ENCODE peak calls at places on chromosome X, in four cellular contexts. I is K562, H is SK-N-SH, G is WTC11. C is an unnamed sample.

GRCh38 chrX:44431206-44431605 is 87.7 kb upstream of the EFHC2 start:
- DNase-seq in I (no peak), H (no peak), G (no peak), C (peak)

GRCh38 chrX:56788229-56788628 is 59.2 kb downstream of the NBDY start:
- DNase-seq in I (no peak), H (no peak), G (no peak), C (no peak)

GRCh38 chrX:130082244-130083106 is 27.8 kb downstream of the ELF4 start:
- DNase-seq in I (peak), H (no peak), G (no peak), C (no peak)

GRCh38 chrX:108312938-108313337 is 125.3 kb downstream of the COL4A6 start:
- DNase-seq in I (no peak), H (no peak), G (peak), C (no peak)

GRCh38 chrX:53441531-53442321 is 7.6 kb upstream of the HSD17B10 start:
- DNase-seq in I (no peak), H (peak), G (peak), C (peak)

GRCh38 chrX:136452614-136453013 is 35.1 kb upstream of the BRS3 start:
- DNase-seq in I (no peak), H (no peak), G (no peak), C (no peak)

GRCh38 chrX:13463608-13464007 is 105.8 kb upstream of the EGFL6 start:
- DNase-seq in I (no peak), H (no peak), G (no peak), C (no peak)

GRCh38 chrX:10636337-10636736 is 16.0 kb upstream of the MID1 start:
- DNase-seq in I (peak), H (peak), G (peak), C (no peak)

GRCh38 chrX:14801136-14801535 is 71.7 kb downstream of the FANCB start:
- DNase-seq in I (no peak), H (no peak), G (no peak), C (no peak)

GRCh38 chrX:37371578-37371981 is 22.4 kb downstream of the PRRG1 start:
- DNase-seq in I (no peak), H (no peak), G (no peak), C (no peak)

GRCh38 chrX:11792461-11793421 is 34.7 kb downstream of the MSL3 start:
- DNase-seq in I (no peak), H (no peak), G (no peak), C (no peak)

GRCh38 chrX:53317365-53318069 is 36.1 kb upstream of the IQSEC2 start:
- DNase-seq in I (peak), H (peak), G (peak), C (peak)

GRCh38 chrX:44012484-44013096 is 39.4 kb upstream of the NDP start:
- DNase-seq in I (no peak), H (no peak), G (no peak), C (no peak)

GRCh38 chrX:101220881-101221280 is 1.3 kb downstream of the DRP2 start:
- DNase-seq in I (no peak), H (no peak), G (no peak), C (no peak)

GRCh38 chrX:135697614-135698013 is 15.8 kb upstream of the CT45A1 start:
- DNase-seq in I (peak), H (no peak), G (no peak), C (no peak)

GRCh38 chrX:47523297-47523696 is 37.7 kb upstream of the ARAF start:
- DNase-seq in I (peak), H (peak), G (peak), C (peak)

GRCh38 chrX:49840679-49841078 is 11.6 kb downstream of the PAGE4 start:
- DNase-seq in I (peak), H (peak), G (peak), C (peak)

GRCh38 chrX:125778256-125778655 is 387.8 kb downstream of the DCAF12L2 start:
- DNase-seq in I (no peak), H (no peak), G (no peak), C (no peak)

GRCh38 chrX:100424012-100424411 is 13.9 kb upstream of the PCDH19 start:
- DNase-seq in I (peak), H (no peak), G (peak), C (no peak)

GRCh38 chrX:14050704-14051103 is 21.0 kb upstream of the GEMIN8 start:
- DNase-seq in I (no peak), H (no peak), G (no peak), C (no peak)

GRCh38 chrX:154890990-154891639 is 5.0 kb downstream of the F8A1 start:
- DNase-seq in I (no peak), H (no peak), G (no peak), C (no peak)

GRCh38 chrX:21225643-21226042 is 148.6 kb upstream of the CNKSR2 start:
- DNase-seq in I (no peak), H (no peak), G (no peak), C (no peak)

GRCh38 chrX:14095702-14096101 is 66.0 kb upstream of the GEMIN8 start:
- DNase-seq in I (peak), H (peak), G (peak), C (peak)

GRCh38 chrX:123324628-123325027 is 140.6 kb downstream of the GRIA3 start:
- DNase-seq in I (no peak), H (no peak), G (no peak), C (no peak)

GRCh38 chrX:19772306-19772705 is 115.1 kb downstream of the SH3KBP1 start:
- DNase-seq in I (no peak), H (no peak), G (no peak), C (no peak)

GRCh38 chrX:78130396-78130795 is 9.1 kb downstream of the TAF9B start:
- DNase-seq in I (no peak), H (no peak), G (no peak), C (no peak)

GRCh38 chrX:74579597-74580209 is 34.7 kb downstream of the RLIM start:
- DNase-seq in I (no peak), H (no peak), G (no peak), C (no peak)

GRCh38 chrX:155259752-155260151 is 4.5 kb downstream of the RAB39B start:
- DNase-seq in I (no peak), H (no peak), G (no peak), C (no peak)

GRCh38 chrX:40531056-40531826 is 49.5 kb upstream of the ATP6AP2 start:
- DNase-seq in I (no peak), H (no peak), G (no peak), C (no peak)

GRCh38 chrX:129653985-129654651 is 638 bp downstream of the APLN start:
- DNase-seq in I (no peak), H (peak), G (peak), C (no peak)

GRCh38 chrX:68646421-68646820 is 1.0 kb upstream of the STARD8 start:
- DNase-seq in I (no peak), H (no peak), G (no peak), C (no peak)

GRCh38 chrX:14777484-14777883 is 95.4 kb downstream of the FANCB start:
- DNase-seq in I (no peak), H (no peak), G (no peak), C (no peak)

GRCh38 chrX:17747692-17748091 is 10.4 kb downstream of the SCML1 start:
- DNase-seq in I (no peak), H (no peak), G (no peak), C (no peak)

GRCh38 chrX:17748684-17749083 is 11.4 kb downstream of the SCML1 start:
- DNase-seq in I (no peak), H (no peak), G (no peak), C (no peak)

GRCh38 chrX:17741123-17741511 is 3.8 kb downstream of the SCML1 start:
- DNase-seq in I (no peak), H (no peak), G (no peak), C (peak)

GRCh38 chrX:17743913-17744312 is 6.6 kb downstream of the SCML1 start:
- DNase-seq in I (no peak), H (no peak), G (no peak), C (no peak)

DNA sequence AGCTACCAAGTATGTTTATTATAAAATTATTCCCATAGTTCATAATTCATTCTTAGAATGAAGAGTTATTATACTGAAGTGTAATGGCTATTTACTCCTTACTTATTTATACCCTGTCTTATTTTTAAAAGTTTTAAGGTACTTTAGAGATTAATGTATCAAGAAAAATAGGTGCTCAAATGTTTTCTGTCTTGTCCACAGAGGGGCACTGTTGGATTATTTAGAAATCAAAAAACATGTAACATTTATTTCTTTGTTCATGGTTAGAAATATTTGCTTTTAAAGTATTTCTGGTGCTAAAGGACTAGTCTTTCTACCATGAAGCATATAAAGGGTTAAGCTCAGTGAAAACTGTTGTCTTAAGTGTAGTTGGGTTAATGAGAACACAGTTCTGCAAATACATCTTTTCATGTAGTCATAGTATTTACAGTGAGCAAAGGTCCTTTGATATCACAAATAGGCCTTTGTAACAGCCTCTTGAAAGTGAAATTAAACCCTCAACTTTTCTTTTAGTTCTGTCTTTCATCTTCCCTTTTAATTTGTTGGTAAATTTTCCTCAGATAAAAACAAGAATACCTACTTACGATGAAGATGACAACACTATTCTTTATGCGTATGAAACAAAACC is 7.7 kb downstream of the SCML1 start:
- DNase-seq in I (no peak), H (no peak), G (no peak), C (peak)
- TF ChIP-seq FOXJ3 in I (no peak), H (no peak), G (no peak), C (no peak)

DNA sequence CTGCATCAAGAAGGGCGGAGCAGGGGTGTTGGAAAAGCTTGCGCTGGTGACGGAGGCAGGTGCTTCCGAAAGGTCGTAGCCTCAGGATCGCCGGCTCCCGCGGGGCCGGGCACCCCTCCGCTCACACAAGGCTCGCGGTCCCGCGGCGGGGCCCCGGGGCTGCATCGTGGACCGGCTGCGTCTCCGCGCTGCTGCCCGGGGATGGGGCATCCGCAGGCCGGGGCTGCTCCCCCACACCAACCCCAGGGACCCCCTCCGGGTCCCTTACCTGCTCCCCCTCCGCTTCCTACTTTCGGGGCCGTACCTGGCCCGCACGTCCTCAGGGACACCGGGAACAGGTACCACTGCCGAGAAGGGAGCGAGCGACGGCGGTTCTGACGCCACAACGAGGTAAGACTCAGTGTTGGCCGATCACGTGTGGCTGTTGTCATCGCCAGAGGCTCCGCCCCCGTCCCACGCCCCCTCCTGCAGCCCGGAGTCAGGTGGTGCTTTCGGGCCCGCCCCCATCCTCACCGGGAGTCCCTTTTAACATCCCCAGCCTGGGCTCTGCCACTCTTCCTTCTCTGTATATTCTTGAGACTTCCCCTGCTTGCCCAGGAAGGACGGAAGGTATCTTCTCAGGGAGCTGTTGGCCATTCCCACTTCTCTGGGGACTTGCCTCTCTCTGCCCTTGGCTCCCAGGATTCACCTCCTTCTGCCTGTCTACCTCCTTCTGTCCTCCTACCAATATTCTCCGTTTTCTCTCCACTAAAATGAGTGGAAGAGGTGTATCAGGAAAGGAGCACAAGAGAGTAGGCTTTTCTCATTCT is at the start of gene BEX2:
- DNase-seq in I (peak), H (peak), G (peak), C (no peak)
- TF ChIP-seq FOXJ3 in I (no peak), H (no peak), G (no peak), C (no peak)

DNA sequence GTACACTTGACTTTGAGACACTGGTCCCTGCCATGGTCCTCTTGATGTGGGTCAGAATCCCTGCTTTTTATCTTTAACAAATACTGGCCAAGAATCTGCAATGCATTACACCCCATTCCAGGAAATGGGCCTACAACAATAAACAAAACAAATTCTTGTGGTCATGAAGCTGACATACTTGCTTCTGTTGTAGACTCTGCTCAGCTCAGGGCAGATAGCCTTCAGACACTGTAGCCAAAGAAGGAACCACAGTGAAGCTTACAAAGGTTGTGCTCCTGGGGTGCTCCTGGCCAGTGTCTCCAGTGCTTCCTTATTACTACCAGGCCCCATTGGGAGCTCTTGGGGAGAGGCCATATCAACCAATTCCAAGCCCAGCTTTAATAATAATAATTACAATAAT is 21.8 kb downstream of the KIAA1210 start:
- DNase-seq in I (no peak), H (no peak), G (no peak), C (no peak)
- TF ChIP-seq FOXJ3 in I (no peak), H (no peak), G (no peak), C (no peak)

GRCh38 chrX:153669174-153669890 is 4.3 kb downstream of the PNCK start:
- DNase-seq in I (peak), H (peak), G (no peak), C (no peak)
- TF ChIP-seq FOXJ3 in I (no peak), H (no peak), G (no peak), C (no peak)

GRCh38 chrX:1453951-1454785 is 1.5 kb upstream of the ASMTL start:
- DNase-seq in I (peak), H (peak), G (peak), C (peak)
- TF ChIP-seq FOXJ3 in I (no peak), H (no peak), G (no peak), C (no peak)

C was measured in HepG2.